ENCODE peak calls at places on chromosomes 12 and 14, in seven cellular contexts. One of them, this sample, is unnamed. For H3K4me1, the result is how much of the 10 kb centered on the place peaks cover.

GRCh38 chr12:132834181-132834711 is 5.6 kb upstream of the GOLGA3 start:
- DNase-seq in mesenchymal stem cell: no peak
- DNase-seq in left ventricle myocardium inferior: no peak
- DNase-seq in sigmoid colon: no peak
- DNase-seq in endodermal cell: no peak
- DNase-seq in lower lobe of right lung: no peak
- DNase-seq in CD8-positive, alpha-beta T cell: no peak
- DNase-seq in this sample: no peak

GRCh38 chr12:118315821-118316220 is 56.9 kb downstream of the TAOK3 start:
- DNase-seq in mesenchymal stem cell: no peak
- DNase-seq in left ventricle myocardium inferior: no peak
- DNase-seq in sigmoid colon: no peak
- DNase-seq in endodermal cell: no peak
- DNase-seq in lower lobe of right lung: no peak
- DNase-seq in CD8-positive, alpha-beta T cell: no peak
- DNase-seq in this sample: no peak

GRCh38 chr12:124829008-124829707 is 34.5 kb downstream of the SCARB1 start:
- DNase-seq in mesenchymal stem cell: peak
- DNase-seq in left ventricle myocardium inferior: no peak
- DNase-seq in sigmoid colon: no peak
- DNase-seq in endodermal cell: no peak
- DNase-seq in lower lobe of right lung: no peak
- DNase-seq in CD8-positive, alpha-beta T cell: no peak
- DNase-seq in this sample: no peak

GRCh38 chr12:29041621-29042020 is 107.5 kb upstream of the FAR2 start:
- DNase-seq in mesenchymal stem cell: peak
- DNase-seq in left ventricle myocardium inferior: no peak
- DNase-seq in sigmoid colon: no peak
- DNase-seq in endodermal cell: no peak
- DNase-seq in lower lobe of right lung: no peak
- DNase-seq in CD8-positive, alpha-beta T cell: no peak
- DNase-seq in this sample: no peak

GRCh38 chr14:61602733-61603077 is 92.6 kb upstream of the HIF1A start:
- DNase-seq in mesenchymal stem cell: no peak
- DNase-seq in left ventricle myocardium inferior: no peak
- DNase-seq in sigmoid colon: no peak
- DNase-seq in endodermal cell: no peak
- DNase-seq in lower lobe of right lung: no peak
- DNase-seq in CD8-positive, alpha-beta T cell: no peak
- DNase-seq in this sample: no peak

GRCh38 chr12:113127791-113128199 is 7.8 kb downstream of the RASAL1 start:
- DNase-seq in mesenchymal stem cell: no peak
- DNase-seq in left ventricle myocardium inferior: no peak
- DNase-seq in sigmoid colon: no peak
- DNase-seq in endodermal cell: no peak
- DNase-seq in lower lobe of right lung: peak
- DNase-seq in CD8-positive, alpha-beta T cell: no peak
- DNase-seq in this sample: no peak

GRCh38 chr14:78164226-78164853 is 5.8 kb upstream of the NRXN3 start:
- DNase-seq in mesenchymal stem cell: no peak
- DNase-seq in left ventricle myocardium inferior: no peak
- DNase-seq in sigmoid colon: no peak
- DNase-seq in endodermal cell: peak
- DNase-seq in lower lobe of right lung: no peak
- DNase-seq in CD8-positive, alpha-beta T cell: no peak
- DNase-seq in this sample: no peak

GRCh38 chr12:14767617-14768016 is 35.7 kb downstream of the WBP11 start:
- DNase-seq in mesenchymal stem cell: no peak
- DNase-seq in left ventricle myocardium inferior: no peak
- DNase-seq in sigmoid colon: no peak
- DNase-seq in endodermal cell: no peak
- DNase-seq in lower lobe of right lung: no peak
- DNase-seq in CD8-positive, alpha-beta T cell: no peak
- DNase-seq in this sample: no peak

GRCh38 chr14:38129192-38129591 is 78.5 kb upstream of the SSTR1 start:
- DNase-seq in mesenchymal stem cell: no peak
- DNase-seq in left ventricle myocardium inferior: no peak
- DNase-seq in sigmoid colon: no peak
- DNase-seq in endodermal cell: no peak
- DNase-seq in lower lobe of right lung: no peak
- DNase-seq in CD8-positive, alpha-beta T cell: no peak
- DNase-seq in this sample: no peak

GRCh38 chr12:54421175-54421872 is 2.3 kb upstream of the ITGA5 start:
- DNase-seq in mesenchymal stem cell: peak
- DNase-seq in left ventricle myocardium inferior: peak
- DNase-seq in sigmoid colon: peak
- DNase-seq in endodermal cell: no peak
- DNase-seq in lower lobe of right lung: no peak
- DNase-seq in CD8-positive, alpha-beta T cell: no peak
- DNase-seq in this sample: no peak

GRCh38 chr12:107511292-107511691 is 174.3 kb upstream of the PWP1 start:
- DNase-seq in mesenchymal stem cell: no peak
- DNase-seq in left ventricle myocardium inferior: no peak
- DNase-seq in sigmoid colon: no peak
- DNase-seq in endodermal cell: peak
- DNase-seq in lower lobe of right lung: no peak
- DNase-seq in CD8-positive, alpha-beta T cell: no peak
- DNase-seq in this sample: no peak

GRCh38 chr14:60242420-60242819 is 6.6 kb upstream of the PPM1A start:
- DNase-seq in mesenchymal stem cell: no peak
- DNase-seq in left ventricle myocardium inferior: no peak
- DNase-seq in sigmoid colon: no peak
- DNase-seq in endodermal cell: no peak
- DNase-seq in lower lobe of right lung: no peak
- DNase-seq in CD8-positive, alpha-beta T cell: no peak
- DNase-seq in this sample: no peak

DNA sequence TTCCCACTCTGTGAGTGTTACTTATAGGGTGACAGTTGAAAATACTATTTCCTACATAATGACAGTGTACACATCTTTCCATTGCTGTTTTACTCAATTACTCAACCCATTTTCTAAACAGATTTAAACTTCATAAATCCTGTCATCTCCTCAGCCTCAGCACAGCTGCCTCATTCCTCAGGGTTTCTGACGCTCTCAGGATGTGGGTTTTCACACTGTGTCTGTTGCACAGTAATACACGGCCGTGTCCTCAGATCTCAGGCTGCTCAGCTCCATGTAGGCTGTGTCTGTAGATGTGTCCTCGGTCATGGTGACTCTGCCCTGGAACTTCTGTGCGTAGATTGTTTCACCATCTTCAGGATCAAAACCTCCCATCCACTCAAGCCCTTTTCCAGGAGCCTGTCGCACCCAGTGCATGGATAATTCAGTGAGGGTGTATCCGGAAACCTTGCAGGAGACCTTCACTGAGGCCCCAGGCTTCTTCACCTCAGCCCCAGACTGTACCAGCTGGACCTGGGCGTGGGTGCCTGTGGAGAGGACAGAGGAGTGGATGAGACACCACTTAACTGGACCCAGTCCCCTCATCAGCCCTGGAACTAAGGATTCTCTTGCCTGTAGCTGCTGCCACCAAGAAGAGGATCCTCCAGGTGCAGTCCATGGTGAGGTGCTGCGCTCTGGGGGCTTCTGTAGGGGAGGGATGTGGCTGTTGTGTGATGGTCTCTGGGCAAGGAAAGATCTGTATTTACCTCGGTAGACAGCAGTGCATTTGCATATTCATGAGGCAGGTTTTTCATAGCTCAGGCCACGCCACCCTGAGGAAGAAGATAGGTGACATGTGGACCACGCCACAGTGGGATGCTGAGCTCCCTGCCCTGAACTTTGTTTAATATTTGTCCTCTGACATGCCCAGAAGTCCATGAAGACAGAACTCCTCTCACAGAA is 750.2 kb downstream of the TMEM121 start:
- DNase-seq in mesenchymal stem cell: no peak
- DNase-seq in left ventricle myocardium inferior: no peak
- DNase-seq in sigmoid colon: no peak
- DNase-seq in endodermal cell: no peak
- DNase-seq in lower lobe of right lung: no peak
- DNase-seq in CD8-positive, alpha-beta T cell: no peak
- DNase-seq in this sample: no peak
- H3K4me1 ChIP-seq in mesenchymal stem cell: under half
- H3K4me1 ChIP-seq in left ventricle myocardium inferior: under half
- H3K4me1 ChIP-seq in sigmoid colon: under half
- H3K4me1 ChIP-seq in endodermal cell: under half
- H3K4me1 ChIP-seq in lower lobe of right lung: under half
- H3K4me1 ChIP-seq in CD8-positive, alpha-beta T cell: under half
- H3K4me1 ChIP-seq in this sample: under half

GRCh38 chr12:57243521-57244305 is 7.3 kb downstream of the STAC3 start:
- DNase-seq in mesenchymal stem cell: peak
- DNase-seq in left ventricle myocardium inferior: peak
- DNase-seq in sigmoid colon: peak
- DNase-seq in endodermal cell: peak
- DNase-seq in lower lobe of right lung: peak
- DNase-seq in CD8-positive, alpha-beta T cell: peak
- DNase-seq in this sample: peak
- H3K4me1 ChIP-seq in mesenchymal stem cell: under half
- H3K4me1 ChIP-seq in left ventricle myocardium inferior: half or more
- H3K4me1 ChIP-seq in sigmoid colon: under half
- H3K4me1 ChIP-seq in endodermal cell: under half
- H3K4me1 ChIP-seq in lower lobe of right lung: half or more
- H3K4me1 ChIP-seq in CD8-positive, alpha-beta T cell: half or more
- H3K4me1 ChIP-seq in this sample: under half

GRCh38 chr12:55728932-55729591 is at the start of gene CD63:
- DNase-seq in mesenchymal stem cell: peak
- DNase-seq in left ventricle myocardium inferior: peak
- DNase-seq in sigmoid colon: peak
- DNase-seq in endodermal cell: peak
- DNase-seq in lower lobe of right lung: peak
- DNase-seq in CD8-positive, alpha-beta T cell: no peak
- DNase-seq in this sample: peak
- H3K4me1 ChIP-seq in mesenchymal stem cell: under half
- H3K4me1 ChIP-seq in left ventricle myocardium inferior: half or more
- H3K4me1 ChIP-seq in sigmoid colon: half or more
- H3K4me1 ChIP-seq in endodermal cell: under half
- H3K4me1 ChIP-seq in lower lobe of right lung: under half
- H3K4me1 ChIP-seq in CD8-positive, alpha-beta T cell: under half
- H3K4me1 ChIP-seq in this sample: under half

GRCh38 chr12:58313091-58313855 is 371.9 kb downstream of the ATP23 start:
- DNase-seq in mesenchymal stem cell: peak
- DNase-seq in left ventricle myocardium inferior: no peak
- DNase-seq in sigmoid colon: no peak
- DNase-seq in endodermal cell: no peak
- DNase-seq in lower lobe of right lung: no peak
- DNase-seq in CD8-positive, alpha-beta T cell: no peak
- DNase-seq in this sample: no peak
- H3K4me1 ChIP-seq in mesenchymal stem cell: under half
- H3K4me1 ChIP-seq in left ventricle myocardium inferior: under half
- H3K4me1 ChIP-seq in sigmoid colon: under half
- H3K4me1 ChIP-seq in endodermal cell: under half
- H3K4me1 ChIP-seq in lower lobe of right lung: under half
- H3K4me1 ChIP-seq in CD8-positive, alpha-beta T cell: under half
- H3K4me1 ChIP-seq in this sample: under half

DNA sequence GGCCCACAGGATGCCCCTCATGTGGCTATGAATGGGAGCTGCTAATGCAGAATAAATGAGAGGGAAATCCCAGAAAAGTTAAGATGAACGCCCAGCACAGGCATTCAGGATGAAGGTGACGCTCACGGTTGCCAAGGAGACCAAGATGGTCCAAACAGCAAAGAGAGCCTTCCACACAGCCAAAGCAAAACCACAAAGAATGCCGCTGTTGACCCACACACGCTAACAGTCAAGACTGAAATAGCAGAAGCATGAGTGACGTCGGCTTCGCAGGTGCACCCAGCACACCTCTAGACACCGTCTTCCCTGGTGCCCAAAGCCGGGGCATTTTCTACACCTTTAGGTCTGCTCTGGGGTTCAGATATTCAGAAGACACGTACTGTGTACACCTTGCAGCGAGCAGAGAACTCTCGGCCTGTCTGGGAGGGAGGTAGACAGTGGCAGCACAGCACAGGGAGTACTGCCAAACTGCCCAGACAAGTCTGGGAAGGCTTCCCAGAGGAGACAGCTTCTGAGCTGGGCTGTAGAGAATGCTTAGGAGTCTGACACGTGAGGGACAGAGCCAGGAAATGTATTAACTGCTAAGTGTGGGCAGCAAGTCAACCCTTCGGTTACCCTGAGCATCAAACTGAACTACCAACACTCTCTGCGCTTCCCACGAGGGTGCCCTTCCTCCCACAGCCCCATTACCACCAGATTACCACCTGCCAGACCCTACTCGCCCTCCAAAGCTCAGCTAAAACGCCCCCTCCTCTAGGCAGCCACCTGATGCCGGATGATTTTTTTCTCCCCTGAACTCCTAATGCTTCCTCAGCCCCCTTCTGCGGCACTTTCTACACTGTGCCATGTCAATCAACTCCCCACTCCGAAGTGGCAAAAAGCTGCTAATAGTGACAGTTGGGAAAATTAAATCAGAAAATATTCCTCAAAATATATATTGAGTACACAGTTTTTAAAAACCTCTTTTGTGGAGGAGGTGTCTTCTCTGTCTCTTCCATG is 50.1 kb downstream of the CCDC88C start:
- DNase-seq in mesenchymal stem cell: peak
- DNase-seq in left ventricle myocardium inferior: no peak
- DNase-seq in sigmoid colon: no peak
- DNase-seq in endodermal cell: no peak
- DNase-seq in lower lobe of right lung: peak
- DNase-seq in CD8-positive, alpha-beta T cell: peak
- DNase-seq in this sample: no peak
- H3K4me1 ChIP-seq in mesenchymal stem cell: under half
- H3K4me1 ChIP-seq in left ventricle myocardium inferior: under half
- H3K4me1 ChIP-seq in sigmoid colon: under half
- H3K4me1 ChIP-seq in endodermal cell: under half
- H3K4me1 ChIP-seq in lower lobe of right lung: half or more
- H3K4me1 ChIP-seq in CD8-positive, alpha-beta T cell: half or more
- H3K4me1 ChIP-seq in this sample: under half

DNA sequence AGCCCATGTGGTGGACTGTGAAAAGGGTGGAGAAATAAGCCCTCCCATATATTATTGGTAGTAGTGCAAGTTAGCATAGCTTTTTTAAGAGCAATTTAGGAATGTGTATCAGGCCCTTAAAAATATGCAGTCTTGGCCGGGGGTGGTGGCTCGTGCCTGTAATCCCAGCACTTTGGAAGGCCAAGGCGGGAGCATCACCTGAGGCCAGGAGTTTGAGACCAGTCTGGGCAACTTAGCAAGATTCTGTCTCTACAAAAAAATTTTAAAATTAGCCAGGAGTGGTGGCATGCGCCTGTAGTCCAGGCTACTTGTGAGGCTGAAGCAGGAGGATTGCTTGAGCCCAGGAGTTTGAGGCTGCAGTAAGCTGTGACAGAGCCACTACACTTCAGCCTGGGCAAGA is 64.2 kb upstream of the BCAT1 start:
- DNase-seq in mesenchymal stem cell: no peak
- DNase-seq in left ventricle myocardium inferior: no peak
- DNase-seq in sigmoid colon: no peak
- DNase-seq in endodermal cell: no peak
- DNase-seq in lower lobe of right lung: no peak
- DNase-seq in CD8-positive, alpha-beta T cell: no peak
- DNase-seq in this sample: no peak
- H3K4me1 ChIP-seq in mesenchymal stem cell: under half
- H3K4me1 ChIP-seq in left ventricle myocardium inferior: under half
- H3K4me1 ChIP-seq in sigmoid colon: under half
- H3K4me1 ChIP-seq in endodermal cell: under half
- H3K4me1 ChIP-seq in lower lobe of right lung: under half
- H3K4me1 ChIP-seq in CD8-positive, alpha-beta T cell: under half
- H3K4me1 ChIP-seq in this sample: under half

DNA sequence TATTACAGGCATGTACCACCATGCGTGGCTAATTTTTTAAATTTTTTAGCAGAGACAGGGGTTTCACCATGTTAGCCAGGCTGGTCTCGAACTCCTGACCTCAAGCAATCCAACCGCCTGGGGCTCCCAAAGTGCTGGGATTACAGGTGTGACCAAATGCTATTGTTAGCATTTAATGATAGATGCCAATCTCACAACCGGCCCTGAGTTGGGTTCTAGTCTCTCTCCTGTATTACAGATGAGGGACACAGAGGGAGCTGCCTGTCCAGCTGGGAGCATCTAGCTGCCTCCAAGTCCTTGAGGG is 55.7 kb downstream of the TESC start:
- DNase-seq in mesenchymal stem cell: no peak
- DNase-seq in left ventricle myocardium inferior: no peak
- DNase-seq in sigmoid colon: no peak
- DNase-seq in endodermal cell: no peak
- DNase-seq in lower lobe of right lung: no peak
- DNase-seq in CD8-positive, alpha-beta T cell: no peak
- DNase-seq in this sample: no peak
- H3K4me1 ChIP-seq in mesenchymal stem cell: under half
- H3K4me1 ChIP-seq in left ventricle myocardium inferior: half or more
- H3K4me1 ChIP-seq in sigmoid colon: under half
- H3K4me1 ChIP-seq in endodermal cell: under half
- H3K4me1 ChIP-seq in lower lobe of right lung: under half
- H3K4me1 ChIP-seq in CD8-positive, alpha-beta T cell: under half
- H3K4me1 ChIP-seq in this sample: under half

This sample was measured in right lobe of liver.